ENCODE peak calls at places on chromosomes 7 and 10, in six cellular contexts. One of them, this sample, is unnamed.

GRCh38 chr7:116273918-116274301 is 63.6 kb downstream of the TES start:
- DNase-seq in A673: no peak
- DNase-seq in astrocyte of the cerebellum: no peak
- DNase-seq in psoas muscle: no peak
- DNase-seq in GM13977: no peak
- DNase-seq in type B pancreatic cell: no peak
- DNase-seq in this sample: no peak

GRCh38 chr10:125711110-125711750 is 8.3 kb upstream of the EDRF1 start:
- DNase-seq in astrocyte of the cerebellum: no peak
- DNase-seq in type B pancreatic cell: no peak
- DNase-seq in psoas muscle: no peak
- DNase-seq in A673: no peak
- DNase-seq in GM13977: no peak
- DNase-seq in this sample: no peak

GRCh38 chr10:46539596-46540411 is 16.7 kb downstream of the GPRIN2 start:
- DNase-seq in A673: no peak
- DNase-seq in psoas muscle: peak; percentile 6
- DNase-seq in astrocyte of the cerebellum: peak; percentile 37
- DNase-seq in type B pancreatic cell: no peak
- DNase-seq in GM13977: no peak
- DNase-seq in this sample: peak; percentile 4

GRCh38 chr10:103829838-103830465 is 25.4 kb downstream of the SH3PXD2A start:
- DNase-seq in GM13977: no peak
- DNase-seq in psoas muscle: no peak
- DNase-seq in A673: no peak
- DNase-seq in astrocyte of the cerebellum: no peak
- DNase-seq in type B pancreatic cell: no peak
- DNase-seq in this sample: no peak

GRCh38 chr7:56087445-56087844 is 5.3 kb downstream of the PHKG1 start:
- DNase-seq in type B pancreatic cell: no peak
- DNase-seq in A673: no peak
- DNase-seq in GM13977: no peak
- DNase-seq in psoas muscle: no peak
- DNase-seq in astrocyte of the cerebellum: no peak
- DNase-seq in this sample: no peak

GRCh38 chr7:6011541-6011940 is 2.5 kb downstream of the AIMP2 start:
- DNase-seq in type B pancreatic cell: no peak
- DNase-seq in astrocyte of the cerebellum: no peak
- DNase-seq in A673: no peak
- DNase-seq in psoas muscle: no peak
- DNase-seq in GM13977: no peak
- DNase-seq in this sample: no peak

GRCh38 chr10:119667562-119668328 is 16.6 kb downstream of the BAG3 start:
- DNase-seq in GM13977: no peak
- DNase-seq in psoas muscle: peak; percentile 96
- DNase-seq in A673: peak; percentile 67
- DNase-seq in astrocyte of the cerebellum: peak; percentile 92
- DNase-seq in type B pancreatic cell: no peak
- DNase-seq in this sample: peak; percentile 55

GRCh38 chr10:130179640-130180039 is 43.4 kb downstream of the GLRX3 start:
- DNase-seq in astrocyte of the cerebellum: peak; percentile 77
- DNase-seq in A673: peak; percentile 84
- DNase-seq in type B pancreatic cell: no peak
- DNase-seq in GM13977: no peak
- DNase-seq in psoas muscle: no peak
- DNase-seq in this sample: no peak

GRCh38 chr10:3471927-3472704 is 299.5 kb upstream of the PITRM1 start:
- DNase-seq in GM13977: no peak
- DNase-seq in type B pancreatic cell: no peak
- DNase-seq in astrocyte of the cerebellum: no peak
- DNase-seq in A673: peak; percentile 45
- DNase-seq in psoas muscle: no peak
- DNase-seq in this sample: no peak

GRCh38 chr10:1564791-1565190 is 172.5 kb downstream of the ADARB2 start:
- DNase-seq in psoas muscle: no peak
- DNase-seq in astrocyte of the cerebellum: no peak
- DNase-seq in type B pancreatic cell: no peak
- DNase-seq in A673: no peak
- DNase-seq in GM13977: no peak
- DNase-seq in this sample: no peak

DNA sequence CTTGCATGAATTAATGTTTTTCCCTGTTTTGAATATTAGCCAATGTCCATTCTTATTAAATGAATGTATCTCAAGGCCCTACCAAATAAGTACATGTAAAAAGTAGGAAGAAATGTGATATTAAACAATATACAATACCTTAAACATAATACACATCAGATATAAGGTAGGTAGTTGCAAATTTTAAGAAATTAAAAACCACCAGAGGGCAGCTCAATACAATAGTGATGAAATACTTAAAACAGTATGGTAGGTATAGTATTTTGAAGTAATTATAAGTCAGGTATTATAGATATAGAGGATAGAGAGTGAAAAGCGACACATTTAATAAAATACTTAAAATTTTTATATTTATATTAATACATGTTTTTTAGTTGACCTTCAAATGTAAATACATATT is 43.6 kb upstream of the CDK14 start:
- DNase-seq in psoas muscle: no peak
- DNase-seq in A673: peak; percentile 17
- DNase-seq in GM13977: peak; percentile 23
- DNase-seq in type B pancreatic cell: no peak
- DNase-seq in astrocyte of the cerebellum: peak; percentile 13
- DNase-seq in this sample: no peak
- TF ChIP-seq CTCF in psoas muscle: peak; percentile 53
- TF ChIP-seq CTCF in A673: peak; percentile 41
- TF ChIP-seq CTCF in GM13977: no peak
- TF ChIP-seq CTCF in type B pancreatic cell: peak; percentile 44
- TF ChIP-seq CTCF in astrocyte of the cerebellum: no peak
- TF ChIP-seq CTCF in this sample: no peak

GRCh38 chr10:70952921-70953320 is 64.6 kb upstream of the PCBD1 start:
- DNase-seq in astrocyte of the cerebellum: no peak
- DNase-seq in type B pancreatic cell: no peak
- DNase-seq in GM13977: no peak
- DNase-seq in A673: no peak
- DNase-seq in psoas muscle: peak; percentile 13
- DNase-seq in this sample: no peak

GRCh38 chr10:70952446-70952845 is 64.1 kb upstream of the PCBD1 start:
- DNase-seq in GM13977: no peak
- DNase-seq in psoas muscle: peak; percentile 35
- DNase-seq in type B pancreatic cell: no peak
- DNase-seq in astrocyte of the cerebellum: no peak
- DNase-seq in A673: no peak
- DNase-seq in this sample: no peak

GRCh38 chr10:70956029-70956759 is 67.8 kb upstream of the PCBD1 start:
- DNase-seq in type B pancreatic cell: no peak
- DNase-seq in psoas muscle: peak; percentile 30
- DNase-seq in A673: peak; percentile 9
- DNase-seq in astrocyte of the cerebellum: no peak
- DNase-seq in GM13977: no peak
- DNase-seq in this sample: no peak

GRCh38 chr10:70954373-70954772 is 66.0 kb upstream of the PCBD1 start:
- DNase-seq in psoas muscle: peak; percentile 15
- DNase-seq in type B pancreatic cell: no peak
- DNase-seq in GM13977: no peak
- DNase-seq in A673: no peak
- DNase-seq in astrocyte of the cerebellum: no peak
- DNase-seq in this sample: no peak

DNA sequence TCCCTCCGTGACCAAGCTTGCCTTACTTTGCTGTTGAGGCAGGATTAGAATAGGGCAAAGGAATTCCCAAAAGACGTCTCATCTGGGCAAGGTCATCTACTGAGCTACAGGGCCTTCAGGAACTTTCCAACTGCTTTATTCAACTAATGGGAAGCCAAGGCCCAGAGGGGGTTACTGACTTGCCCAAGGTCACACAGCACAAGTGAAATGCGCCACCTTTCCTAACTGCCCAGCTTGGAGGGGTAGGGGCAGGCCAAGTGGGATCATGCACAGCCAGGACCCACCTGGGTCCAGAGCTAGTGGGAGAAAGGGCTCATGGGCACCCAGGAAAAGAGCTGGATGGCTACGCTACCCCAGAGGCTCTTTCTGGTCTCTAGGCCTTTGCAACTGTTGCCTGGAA is 66.4 kb upstream of the PCBD1 start:
- DNase-seq in psoas muscle: peak; percentile 10
- DNase-seq in A673: no peak
- DNase-seq in astrocyte of the cerebellum: no peak
- DNase-seq in type B pancreatic cell: no peak
- DNase-seq in GM13977: no peak
- DNase-seq in this sample: no peak
- TF ChIP-seq CTCF in psoas muscle: no peak
- TF ChIP-seq CTCF in A673: no peak
- TF ChIP-seq CTCF in astrocyte of the cerebellum: no peak
- TF ChIP-seq CTCF in type B pancreatic cell: no peak
- TF ChIP-seq CTCF in GM13977: no peak
- TF ChIP-seq CTCF in this sample: no peak

GRCh38 chr10:100520811-100521210 is 1.1 kb upstream of the SEC31B start:
- DNase-seq in type B pancreatic cell: no peak
- DNase-seq in GM13977: no peak
- DNase-seq in A673: no peak
- DNase-seq in psoas muscle: no peak
- DNase-seq in astrocyte of the cerebellum: no peak
- DNase-seq in this sample: no peak

GRCh38 chr10:100516847-100517246 is 2.8 kb downstream of the SEC31B start:
- DNase-seq in GM13977: no peak
- DNase-seq in psoas muscle: peak; percentile 74
- DNase-seq in astrocyte of the cerebellum: no peak
- DNase-seq in A673: no peak
- DNase-seq in type B pancreatic cell: no peak
- DNase-seq in this sample: no peak

GRCh38 chr10:100518761-100519241 is 860 bp downstream of the SEC31B start:
- DNase-seq in psoas muscle: no peak
- DNase-seq in GM13977: peak; percentile 60
- DNase-seq in astrocyte of the cerebellum: peak; percentile 40
- DNase-seq in type B pancreatic cell: no peak
- DNase-seq in A673: peak; percentile 81
- DNase-seq in this sample: peak; percentile 75

GRCh38 chr10:100522107-100522811 is 2.6 kb upstream of the SEC31B start:
- DNase-seq in GM13977: no peak
- DNase-seq in psoas muscle: no peak
- DNase-seq in A673: no peak
- DNase-seq in astrocyte of the cerebellum: no peak
- DNase-seq in type B pancreatic cell: no peak
- DNase-seq in this sample: no peak

DNA sequence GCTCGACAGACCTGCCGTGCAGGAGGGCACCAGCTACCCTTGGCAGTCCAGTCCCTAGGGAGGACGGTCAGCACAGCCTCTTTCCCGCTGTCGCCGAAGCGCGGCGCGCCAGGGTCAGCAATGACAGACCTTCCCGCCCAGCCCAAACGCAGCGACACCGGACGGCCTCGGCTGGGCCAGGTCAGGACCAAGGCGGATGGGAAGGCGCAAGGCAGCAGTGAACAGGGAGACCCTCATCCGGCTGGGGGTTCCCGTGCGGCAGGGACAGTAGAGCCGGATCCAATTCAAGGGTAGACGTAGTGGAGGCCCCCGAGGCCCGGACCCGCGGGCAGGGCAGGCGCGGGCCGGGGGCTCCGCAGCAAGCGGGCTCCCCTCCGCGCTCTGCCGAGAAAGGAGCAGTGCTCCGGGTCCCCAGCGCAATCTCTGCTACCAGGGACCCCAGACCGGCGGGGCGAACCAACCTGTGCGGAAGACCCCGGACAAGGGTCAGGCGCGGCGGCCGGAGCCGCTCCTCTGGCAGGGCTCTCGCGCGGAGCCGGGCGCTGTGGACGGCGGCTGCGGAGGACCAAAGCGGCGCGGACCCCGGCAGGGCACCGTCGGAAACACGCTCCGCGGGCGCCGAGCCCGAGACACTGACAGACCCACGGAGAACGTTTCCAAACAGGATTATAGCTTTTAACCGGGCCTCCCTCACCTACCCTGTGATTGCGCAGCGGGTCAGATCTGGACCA is at the start of gene SEC31B:
- DNase-seq in type B pancreatic cell: peak; percentile 74
- DNase-seq in psoas muscle: peak; percentile 80
- DNase-seq in astrocyte of the cerebellum: no peak
- DNase-seq in A673: no peak
- DNase-seq in GM13977: no peak
- DNase-seq in this sample: peak; percentile 79
- TF ChIP-seq CTCF in type B pancreatic cell: no peak
- TF ChIP-seq CTCF in psoas muscle: no peak
- TF ChIP-seq CTCF in astrocyte of the cerebellum: no peak
- TF ChIP-seq CTCF in A673: no peak
- TF ChIP-seq CTCF in GM13977: no peak
- TF ChIP-seq CTCF in this sample: no peak

GRCh38 chr10:60883187-60883586 is 60.8 kb downstream of the RHOBTB1 start:
- DNase-seq in A673: peak; percentile 42
- DNase-seq in GM13977: peak; percentile 28
- DNase-seq in type B pancreatic cell: no peak
- DNase-seq in astrocyte of the cerebellum: no peak
- DNase-seq in psoas muscle: no peak
- DNase-seq in this sample: no peak
- TF ChIP-seq CTCF in A673: peak; percentile 52
- TF ChIP-seq CTCF in GM13977: peak; percentile 40
- TF ChIP-seq CTCF in type B pancreatic cell: peak; percentile 59
- TF ChIP-seq CTCF in astrocyte of the cerebellum: peak; percentile 57
- TF ChIP-seq CTCF in psoas muscle: peak; percentile 34
- TF ChIP-seq CTCF in this sample: no peak

GRCh38 chr7:139502226-139502625 is 18.8 kb upstream of the KLRG2 start:
- DNase-seq in type B pancreatic cell: no peak
- DNase-seq in A673: no peak
- DNase-seq in GM13977: no peak
- DNase-seq in psoas muscle: no peak
- DNase-seq in astrocyte of the cerebellum: no peak
- DNase-seq in this sample: no peak

GRCh38 chr7:139509535-139509934 is 13.9 kb upstream of the CLEC2L start:
- DNase-seq in type B pancreatic cell: no peak
- DNase-seq in psoas muscle: no peak
- DNase-seq in GM13977: no peak
- DNase-seq in astrocyte of the cerebellum: no peak
- DNase-seq in A673: no peak
- DNase-seq in this sample: no peak

GRCh38 chr7:139500770-139501138 is 17.3 kb upstream of the KLRG2 start:
- DNase-seq in type B pancreatic cell: no peak
- DNase-seq in psoas muscle: no peak
- DNase-seq in GM13977: no peak
- DNase-seq in A673: no peak
- DNase-seq in astrocyte of the cerebellum: no peak
- DNase-seq in this sample: no peak

GRCh38 chr7:139505563-139505962 is 17.9 kb upstream of the CLEC2L start:
- DNase-seq in GM13977: no peak
- DNase-seq in psoas muscle: no peak
- DNase-seq in type B pancreatic cell: no peak
- DNase-seq in astrocyte of the cerebellum: no peak
- DNase-seq in A673: no peak
- DNase-seq in this sample: peak; percentile 45
- TF ChIP-seq CTCF in GM13977: peak; percentile 45
- TF ChIP-seq CTCF in psoas muscle: no peak
- TF ChIP-seq CTCF in type B pancreatic cell: peak; percentile 55
- TF ChIP-seq CTCF in astrocyte of the cerebellum: peak; percentile 14
- TF ChIP-seq CTCF in A673: peak; percentile 52
- TF ChIP-seq CTCF in this sample: peak; percentile 25